ENCODE peak calls at places on chromosome 14, in five cellular contexts. O is midbrain, Z is pancreas, U is T follicular helper cell, E is AG04449. T is an unnamed sample.

GRCh38 chr14:32345311-32345771 is 16.2 kb downstream of the AKAP6 start:
- DNase-seq in O (peak; percentile 35), Z (no peak), U (no peak), E (no peak), T (no peak)

GRCh38 chr14:78170203-78170602 is at the start of gene NRXN3:
- DNase-seq in O (peak; percentile 5), Z (no peak), U (no peak), E (no peak), T (peak; percentile 91)

GRCh38 chr14:23137221-23138172 is 18.4 kb upstream of the CEBPE start:
- DNase-seq in O (no peak), Z (no peak), U (no peak), E (no peak), T (no peak)

GRCh38 chr14:64944861-64945260 is 2.3 kb upstream of the GPX2 start:
- DNase-seq in O (no peak), Z (no peak), U (no peak), E (no peak), T (no peak)

GRCh38 chr14:105999361-106000028 is 473.1 kb downstream of the TMEM121 start:
- DNase-seq in O (no peak), Z (peak; percentile 29), U (peak; percentile 80), E (no peak), T (peak; percentile 49)

GRCh38 chr14:53741379-53742225 is 215.0 kb downstream of the BMP4 start:
- DNase-seq in O (no peak), Z (no peak), U (no peak), E (no peak), T (no peak)

GRCh38 chr14:22824711-22825359 is 4.9 kb upstream of the MRPL52 start:
- DNase-seq in O (no peak), Z (no peak), U (no peak), E (no peak), T (no peak)

GRCh38 chr14:103528512-103529382 is at the start of gene TRMT61A:
- DNase-seq in O (peak; percentile 92), Z (peak; percentile 93), U (peak; percentile 70), E (no peak), T (peak; percentile 85)

GRCh38 chr14:36390718-36391117 is 70.3 kb upstream of the MBIP start:
- DNase-seq in O (no peak), Z (no peak), U (no peak), E (no peak), T (no peak)

GRCh38 chr14:101839236-101839635 is 77.7 kb downstream of the PPP2R5C start:
- DNase-seq in O (no peak), Z (no peak), U (peak; percentile 22), E (no peak), T (no peak)

GRCh38 chr14:67940894-67941455 is 121.4 kb downstream of the RAD51B start:
- DNase-seq in O (no peak), Z (no peak), U (no peak), E (peak; percentile 59), T (no peak)

T was measured in head of caudate nucleus.